ENCODE peak calls at places on chromosomes 12 and 14, in ten cellular contexts. L, Q, R, A, Y, D, W, H, N and Z are unnamed samples.

GRCh38 chr12:12624479-12625120 is 12.9 kb downstream of the CREBL2 start:
- DNase-seq in Q (no peak), Y (no peak), L (no peak), A (no peak), H (no peak), N (no peak), R (no peak), W (no peak), D (no peak), Z (no peak)

GRCh38 chr12:110279561-110279960 is 1.5 kb upstream of the ATP2A2 start:
- DNase-seq in Q (no peak), A (no peak), Y (no peak), N (no peak), R (no peak), D (no peak), W (no peak), H (no peak), L (no peak), Z (no peak)

GRCh38 chr12:45583011-45583657 is 146.4 kb upstream of the ARID2 start:
- DNase-seq in N (peak; percentile 69), R (no peak), L (no peak), W (no peak), Y (no peak), H (no peak), D (peak; percentile 52), Q (peak; percentile 91), A (no peak), Z (no peak)

GRCh38 chr12:68236421-68237059 is 10.9 kb upstream of the IL26 start:
- DNase-seq in L (no peak), R (peak; percentile 46), D (no peak), W (no peak), Y (no peak), A (no peak), N (no peak), H (no peak), Q (no peak), Z (no peak)

GRCh38 chr14:61584258-61584657 is 111.1 kb upstream of the HIF1A start:
- DNase-seq in H (no peak), R (no peak), W (no peak), Y (no peak), Q (peak; percentile 57), L (no peak), D (no peak), N (no peak), A (no peak), Z (no peak)

GRCh38 chr12:110403975-110404675 is 617 bp upstream of the ANAPC7 start:
- DNase-seq in W (peak; percentile 78), L (peak; percentile 64), R (peak; percentile 70), H (peak; percentile 93), A (peak; percentile 73), Y (peak; percentile 73), N (peak; percentile 70), Q (peak; percentile 72), D (peak; percentile 77), Z (peak; percentile 77)

GRCh38 chr12:40002178-40003169 is 103.4 kb downstream of the SLC2A13 start:
- DNase-seq in L (no peak), R (peak; percentile 11), A (no peak), Q (no peak), N (no peak), D (no peak), W (no peak), H (no peak), Y (no peak), Z (no peak)

GRCh38 chr12:123973552-123974341 is 732 bp downstream of the ZNF664 start:
- DNase-seq in D (peak; percentile 68), A (peak; percentile 54), L (peak; percentile 55), H (peak; percentile 88), Q (peak; percentile 27), R (peak; percentile 43), Y (peak; percentile 40), W (peak; percentile 72), N (peak; percentile 56), Z (peak; percentile 27)

GRCh38 chr12:64627781-64628180 is 17.5 kb downstream of the RASSF3 start:
- DNase-seq in Y (no peak), H (no peak), D (no peak), W (no peak), A (no peak), N (no peak), L (no peak), R (no peak), Q (peak; percentile 79), Z (no peak)

DNA sequence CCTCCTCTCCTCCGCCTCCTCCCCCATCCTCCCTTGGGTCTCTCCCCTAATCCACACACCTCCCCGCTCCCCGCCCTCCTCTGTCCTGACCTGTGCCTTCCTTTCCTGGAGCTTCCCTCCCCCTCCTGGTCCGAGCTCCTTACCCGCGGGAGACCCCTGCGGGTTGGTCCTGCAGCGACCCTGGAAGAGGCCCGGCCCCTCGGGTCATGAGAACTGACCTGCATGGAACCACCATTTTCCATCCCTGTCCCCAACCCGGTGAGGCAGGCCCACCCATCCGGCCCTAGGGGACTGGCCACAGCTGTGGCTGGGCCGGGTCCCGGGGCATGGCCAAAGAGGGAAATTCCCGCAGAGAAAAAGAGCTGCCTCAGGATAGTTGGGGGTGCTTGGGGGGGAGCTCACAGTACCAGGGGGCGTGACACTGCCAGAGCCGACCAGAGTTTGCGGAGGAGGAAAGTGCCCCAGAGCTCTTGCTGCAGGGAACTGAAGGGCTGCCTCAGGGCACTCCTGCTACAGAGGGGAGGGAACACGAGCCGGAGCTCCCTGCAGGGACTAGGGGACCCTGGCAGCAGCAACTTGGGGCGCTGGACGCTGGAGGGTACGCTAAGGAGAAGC is 613 bp downstream of the ARHGEF40 start:
- DNase-seq in Y (no peak), L (no peak), A (peak; percentile 69), W (peak; percentile 79), Q (peak; percentile 60), D (peak; percentile 68), H (peak; percentile 89), R (peak; percentile 56), N (peak; percentile 43), Z (no peak)
- TF ChIP-seq CTCF in Y (no peak), L (no peak), A (no peak), W (no peak), Q (no peak), D (no peak), H (no peak), R (no peak), N (no peak), Z (no peak)

DNA sequence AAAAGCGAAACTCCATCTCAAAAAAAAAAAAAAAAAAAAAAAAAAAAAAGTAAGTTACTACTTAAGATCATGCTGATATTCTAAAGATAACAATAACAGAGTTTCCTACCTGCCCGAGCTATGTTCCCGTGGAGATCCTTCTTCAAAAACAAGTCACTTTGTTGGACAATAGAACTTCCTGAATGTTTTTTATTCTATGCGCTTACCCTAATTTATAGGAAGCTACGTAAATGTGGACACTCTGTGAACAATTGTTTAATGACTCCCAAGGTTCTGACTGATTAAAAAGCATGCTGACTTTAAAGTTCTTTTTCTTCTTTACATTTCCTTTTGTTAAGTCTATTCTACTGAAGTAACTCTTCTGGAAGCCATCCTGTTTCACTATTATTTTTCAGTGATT is 52.5 kb downstream of the FGD4 start:
- DNase-seq in R (no peak), A (no peak), Q (no peak), L (no peak), Y (no peak), H (no peak), N (no peak), W (no peak), D (no peak), Z (no peak)
- H3K27ac ChIP-seq in R (no peak overlapping the region), A (peak overlapping the region; percentile 28), Q (no peak overlapping the region), L (no peak overlapping the region), Y (peak overlapping the region; percentile 29), H (no peak overlapping the region), N (no peak overlapping the region), W (no peak overlapping the region), D (no peak overlapping the region), Z (no peak overlapping the region)

GRCh38 chr14:104698688-104699425 is 9.4 kb downstream of the INF2 start:
- DNase-seq in D (no peak), W (peak; percentile 91), Q (peak; percentile 25), A (peak; percentile 68), R (no peak), L (no peak), N (no peak), Y (no peak), H (no peak), Z (no peak)
- H3K4me1 ChIP-seq in D (peaks cover 21% of the 10 kb centered on the region), W (peaks cover 85% of the 10 kb centered on the region), Q (peaks cover 19% of the 10 kb centered on the region), A (peaks cover 58% of the 10 kb centered on the region), R (no peaks in the 10 kb centered on the region), L (peaks cover 16% of the 10 kb centered on the region), N (peaks cover 37% of the 10 kb centered on the region), Y (peaks cover 10% of the 10 kb centered on the region), H (peaks cover 23% of the 10 kb centered on the region), Z (peaks cover 27% of the 10 kb centered on the region)

GRCh38 chr14:24416254-24416931 is 13.1 kb downstream of the CBLN3 start:
- DNase-seq in W (no peak), R (no peak), Y (no peak), D (no peak), N (no peak), A (no peak), Q (no peak), H (peak; percentile 47), L (no peak), Z (no peak)
- TF ChIP-seq CTCF in W (no peak), R (no peak), Y (no peak), D (no peak), N (no peak), A (no peak), Q (no peak), H (no peak), L (no peak), Z (no peak)

DNA sequence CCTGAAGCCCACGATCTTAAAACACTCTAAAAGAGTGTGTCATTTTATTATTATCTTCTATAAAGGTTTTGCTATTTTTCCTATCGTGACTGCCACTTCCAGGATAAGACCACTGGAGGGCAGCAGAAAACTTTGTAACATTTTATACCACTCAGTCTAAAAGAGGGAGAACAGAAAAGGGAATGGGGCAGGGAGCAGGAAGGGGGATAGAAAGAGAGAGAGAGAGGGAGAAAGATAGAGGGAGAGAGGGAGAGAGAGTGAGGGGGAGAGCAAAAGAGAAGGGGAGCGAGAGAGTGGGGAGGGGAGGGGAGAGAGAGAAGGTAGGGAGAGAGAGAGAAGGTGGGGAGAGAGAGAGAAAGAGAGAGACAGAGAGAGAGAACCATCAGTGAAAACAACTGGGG is 2.0 kb upstream of the ART4 start:
- DNase-seq in N (peak; percentile 67), H (no peak), L (no peak), A (peak; percentile 49), R (peak; percentile 39), Y (peak; percentile 42), Q (peak; percentile 80), W (peak; percentile 65), D (no peak), Z (peak; percentile 21)
- H3K27ac ChIP-seq in N (no peak overlapping the region), H (peak overlapping the region; percentile 52), L (peak overlapping the region; percentile 35), A (peak overlapping the region; percentile 72), R (no peak overlapping the region), Y (no peak overlapping the region), Q (no peak overlapping the region), W (peak overlapping the region; percentile 80), D (no peak overlapping the region), Z (no peak overlapping the region)